ENCODE peak calls at places on chromosomes 5 and 9, in eight cellular contexts. D is glutamatergic neuron; R is sciatic nerve; I is cerebellum; M is NCI-H774; C is effector CD4-positive, alpha-beta T cell; H is fibroblast of mammary gland; X is CD4-positive, CD25-positive, alpha-beta regulatory T cell. Q is an unnamed sample.

GRCh38 chr5:57650360-57651069 is 167.9 kb upstream of the ACTBL2 start:
- DNase-seq in M (no peak), R (no peak), C (no peak), D (peak; percentile 17), H (peak; percentile 74), X (no peak), I (no peak), Q (peak; percentile 8)

GRCh38 chr9:121840838-121841760 is 189.7 kb downstream of the DAB2IP start:
- DNase-seq in X (no peak), I (peak; percentile 58), M (no peak), R (peak; percentile 44), C (no peak), H (no peak), D (no peak), Q (no peak)

GRCh38 chr9:12266758-12267157 is 426.4 kb upstream of the TYRP1 start:
- DNase-seq in I (no peak), C (no peak), D (no peak), M (no peak), X (no peak), H (no peak), R (no peak), Q (no peak)

GRCh38 chr5:113204525-113205161 is 228.0 kb downstream of the DCP2 start:
- DNase-seq in C (no peak), D (no peak), M (no peak), X (no peak), R (peak; percentile 75), I (peak; percentile 13), H (peak; percentile 68), Q (no peak)

GRCh38 chr9:69667306-69667705 is 4.9 kb downstream of the APBA1 start:
- DNase-seq in D (no peak), R (no peak), I (no peak), H (no peak), C (no peak), M (no peak), X (no peak), Q (no peak)

GRCh38 chr9:133188006-133188842 is 20.8 kb downstream of the OBP2B start:
- DNase-seq in C (no peak), R (peak; percentile 45), X (no peak), H (no peak), M (no peak), I (no peak), D (peak; percentile 66), Q (peak; percentile 55)

GRCh38 chr5:9468070-9468388 is 77.8 kb downstream of the SEMA5A start:
- DNase-seq in I (no peak), X (no peak), C (no peak), H (peak; percentile 92), D (no peak), R (no peak), M (no peak), Q (no peak)

GRCh38 chr5:120927923-120928322 is 463.8 kb downstream of the PRR16 start:
- DNase-seq in I (no peak), D (no peak), X (no peak), R (no peak), M (peak; percentile 28), H (no peak), C (no peak), Q (no peak)

GRCh38 chr5:73486119-73486899 is 11.9 kb upstream of the BTF3 start:
- DNase-seq in X (no peak), H (no peak), D (no peak), M (no peak), I (no peak), C (no peak), R (no peak), Q (no peak)

GRCh38 chr9:98373622-98374021 is 118.2 kb upstream of the TBC1D2 start:
- DNase-seq in H (peak; percentile 67), C (no peak), I (no peak), D (no peak), M (no peak), R (no peak), X (no peak), Q (no peak)

GRCh38 chr5:28403846-28404245 is 1365.5 kb upstream of the CDH9 start:
- DNase-seq in R (no peak), D (no peak), C (no peak), X (no peak), M (no peak), H (no peak), I (no peak), Q (no peak)

GRCh38 chr9:21831841-21832509 is 29.5 kb downstream of the MTAP start:
- DNase-seq in M (no peak), C (no peak), H (peak; percentile 91), R (no peak), X (no peak), D (no peak), I (no peak), Q (no peak)

GRCh38 chr5:132225165-132226032 is 2.3 kb downstream of the P4HA2 start:
- DNase-seq in M (no peak), C (no peak), D (no peak), H (peak; percentile 88), I (no peak), R (peak; percentile 73), X (peak; percentile 9), Q (no peak)

GRCh38 chr5:123035320-123035949 is 1.1 kb downstream of the PPIC start:
- DNase-seq in C (no peak), X (no peak), H (peak; percentile 53), D (peak; percentile 53), I (peak; percentile 4), M (peak; percentile 48), R (peak; percentile 64), Q (peak; percentile 30)

GRCh38 chr9:137141050-137141810 is 2.3 kb downstream of the GRIN1 start:
- DNase-seq in D (no peak), C (no peak), X (no peak), M (no peak), I (no peak), R (no peak), H (no peak), Q (no peak)

GRCh38 chr5:29702875-29703274 is 1490.6 kb upstream of the CDH6 start:
- DNase-seq in R (no peak), I (no peak), C (no peak), H (no peak), M (no peak), D (no peak), X (no peak), Q (no peak)

GRCh38 chr5:26321278-26321677 is 717.1 kb downstream of the CDH9 start:
- DNase-seq in X (no peak), M (no peak), R (no peak), D (no peak), H (no peak), C (no peak), I (no peak), Q (no peak)

GRCh38 chr5:107395632-107396350 is 274.9 kb downstream of the EFNA5 start:
- DNase-seq in R (no peak), X (no peak), D (no peak), I (no peak), H (no peak), C (no peak), M (no peak), Q (no peak)

GRCh38 chr9:5040730-5041389 is 55.8 kb downstream of the JAK2 start:
- DNase-seq in H (no peak), D (no peak), C (no peak), I (no peak), M (no peak), X (no peak), R (no peak), Q (no peak)

GRCh38 chr5:97142521-97143254 is at the start of gene LIX1:
- DNase-seq in M (peak; percentile 14), I (peak; percentile 36), X (peak; percentile 26), H (peak; percentile 50), D (peak; percentile 65), R (no peak), C (no peak), Q (peak; percentile 47)

GRCh38 chr9:31629292-31629691 is 755.2 kb upstream of the ACO1 start:
- DNase-seq in I (no peak), R (no peak), M (no peak), H (no peak), X (no peak), C (no peak), D (no peak), Q (no peak)

GRCh38 chr9:120610975-120611689 is 31.2 kb upstream of the CDK5RAP2 start:
- DNase-seq in I (no peak), R (no peak), X (no peak), C (no peak), H (no peak), D (no peak), M (no peak), Q (no peak)

GRCh38 chr9:89532478-89532877 is 34.6 kb upstream of the SEMA4D start:
- DNase-seq in M (no peak), X (no peak), H (no peak), D (no peak), C (no peak), I (no peak), R (no peak), Q (no peak)

GRCh38 chr9:74653437-74654080 is 156.4 kb downstream of the RORB start:
- DNase-seq in X (no peak), D (no peak), C (no peak), H (no peak), M (no peak), R (no peak), I (no peak), Q (no peak)

GRCh38 chr9:92035687-92036410 is 79.4 kb downstream of the SPTLC1 start:
- DNase-seq in X (no peak), R (no peak), D (no peak), H (peak; percentile 84), C (no peak), I (no peak), M (no peak), Q (no peak)

GRCh38 chr5:55159763-55160492 is at the start of gene GPX8:
- DNase-seq in X (peak; percentile 58), I (no peak), C (no peak), H (peak; percentile 91), M (peak; percentile 27), R (no peak), D (no peak), Q (peak; percentile 40)

GRCh38 chr5:127994087-127994660 is 89.4 kb upstream of the SLC12A2 start:
- DNase-seq in X (no peak), H (no peak), M (no peak), C (no peak), D (no peak), I (peak; percentile 12), R (no peak), Q (no peak)

Q was measured in nephron progenitor cell.